ENCODE peak calls at places on chromosomes 13 and 19, in six cellular contexts. M, T, B, J, H and S are unnamed samples.

GRCh38 chr19:51726049-51726448 is 2.3 kb upstream of the HAS1 start:
- DNase-seq in M (peak; percentile 40), T (no peak), B (peak; percentile 75), J (peak; percentile 96), H (peak; percentile 28), S (peak; percentile 25)

GRCh38 chr13:91369432-91369831 is 21.9 kb downstream of the MIR17HG start:
- DNase-seq in M (peak; percentile 48), T (no peak), B (no peak), J (peak; percentile 17), H (peak; percentile 14), S (no peak)

GRCh38 chr19:10913716-10914340 is 14.6 kb downstream of the YIPF2 start:
- DNase-seq in M (no peak), T (no peak), B (no peak), J (no peak), H (no peak), S (no peak)

GRCh38 chr13:36981156-36981743 is 17.9 kb downstream of the ALG5 start:
- DNase-seq in M (peak; percentile 71), T (no peak), B (no peak), J (peak; percentile 78), H (peak; percentile 41), S (no peak)

GRCh38 chr13:107185889-107186288 is 618.0 kb upstream of the ARGLU1 start:
- DNase-seq in M (peak; percentile 45), T (no peak), B (no peak), J (peak; percentile 19), H (no peak), S (no peak)

GRCh38 chr13:31073859-31074718 is 87.6 kb downstream of the HSPH1 start:
- DNase-seq in M (peak; percentile 18), T (no peak), B (no peak), J (peak; percentile 50), H (no peak), S (no peak)

GRCh38 chr13:113413898-113414282 is 39.4 kb downstream of the ADPRHL1 start:
- DNase-seq in M (no peak), T (peak; percentile 71), B (peak; percentile 91), J (peak; percentile 25), H (no peak), S (no peak)

GRCh38 chr19:54882758-54883157 is 8.7 kb downstream of the FCAR start:
- DNase-seq in M (no peak), T (no peak), B (no peak), J (no peak), H (no peak), S (no peak)